ENCODE peak calls at places on chromosomes 16 and 17, in four cellular contexts. N, C, R and F are unnamed samples.

GRCh38 chr17:28404007-28404406 is 2.0 kb downstream of the SLC46A1 start:
- DNase-seq in N (no peak), C (no peak), R (no peak), F (no peak)

GRCh38 chr17:51650202-51650601 is 389.9 kb downstream of the UTP18 start:
- DNase-seq in N (no peak), C (no peak), R (no peak), F (no peak)

GRCh38 chr17:64112978-64113377 is 17.0 kb downstream of the ERN1 start:
- DNase-seq in N (no peak), C (no peak), R (no peak), F (no peak)

GRCh38 chr16:68643847-68644246 is 1.3 kb upstream of the CDH3 start:
- DNase-seq in N (no peak), C (no peak), R (no peak), F (no peak)

GRCh38 chr16:89217138-89217387 is 440 bp upstream of the ZNF778 start:
- DNase-seq in N (no peak), C (no peak), R (no peak), F (no peak)

GRCh38 chr17:1746975-1747543 is 4.4 kb downstream of the SERPINF2 start:
- DNase-seq in N (no peak), C (no peak), R (no peak), F (no peak)

GRCh38 chr17:18285296-18285695 is 24.8 kb downstream of the MIEF2 start:
- DNase-seq in N (no peak), C (no peak), R (no peak), F (no peak)

GRCh38 chr17:70613681-70614080 is 444.3 kb downstream of the KCNJ2 start:
- DNase-seq in N (no peak), C (no peak), R (no peak), F (no peak)

GRCh38 chr17:82103588-82104451 is 5.8 kb upstream of the FASN start:
- DNase-seq in N (peak), C (no peak), R (no peak), F (no peak)

GRCh38 chr17:47315451-47316266 is 8.1 kb upstream of the EFCAB13 start:
- DNase-seq in N (peak), C (no peak), R (no peak), F (no peak)

GRCh38 chr17:36059455-36059854 is 4.6 kb upstream of the CCL18 start:
- DNase-seq in N (no peak), C (no peak), R (no peak), F (no peak)

GRCh38 chr16:19094542-19095365 is 19.0 kb upstream of the ITPRIPL2 start:
- DNase-seq in N (no peak), C (no peak), R (no peak), F (no peak)

GRCh38 chr16:29790949-29791844 is 646 bp downstream of the KIF22 start:
- DNase-seq in N (no peak), C (no peak), R (no peak), F (no peak)

GRCh38 chr16:19737306-19737975 is 19.4 kb downstream of the IQCK start:
- DNase-seq in N (no peak), C (peak), R (no peak), F (no peak)

GRCh38 chr17:10198509-10199249 is at the start of gene GAS7:
- DNase-seq in N (no peak), C (peak), R (no peak), F (no peak)

GRCh38 chr16:741986-742629 is 1.3 kb upstream of the CIAO3 start:
- DNase-seq in N (no peak), C (no peak), R (no peak), F (no peak)

GRCh38 chr17:34241062-34241461 is 14.0 kb upstream of the CCL2 start:
- DNase-seq in N (no peak), C (no peak), R (no peak), F (no peak)

GRCh38 chr17:47257651-47258339 is 4.2 kb downstream of the ITGB3 start:
- DNase-seq in N (no peak), C (no peak), R (no peak), F (no peak)

GRCh38 chr16:4612977-4613635 is 1.6 kb downstream of the UBALD1 start:
- DNase-seq in N (no peak), C (no peak), R (no peak), F (no peak)

GRCh38 chr17:28282596-28282995 is 36.4 kb upstream of the TMEM97 start:
- DNase-seq in N (peak), C (no peak), R (no peak), F (no peak)

GRCh38 chr16:54533856-54534490 is 247.4 kb upstream of the IRX3 start:
- DNase-seq in N (no peak), C (no peak), R (no peak), F (no peak)

GRCh38 chr17:1099242-1099641 is 80.5 kb downstream of the ABR start:
- DNase-seq in N (no peak), C (no peak), R (no peak), F (no peak)

GRCh38 chr16:66824006-66824405 is 6.8 kb downstream of the NAE1 start:
- DNase-seq in N (no peak), C (no peak), R (no peak), F (no peak)

GRCh38 chr17:43755389-43755875 is 3.2 kb downstream of the SOST start:
- DNase-seq in N (peak), C (no peak), R (no peak), F (no peak)